ENCODE peak calls at places on chromosomes 7 and 10, in seven cellular contexts. O, E, F, U, A, V and C are unnamed samples.

GRCh38 chr10:5546891-5547683 is 22.3 kb downstream of the CALML3 start:
- DNase-seq in O (peak; percentile 73), E (peak; percentile 16), F (no peak), U (no peak), A (no peak), V (peak; percentile 57), C (peak; percentile 46)

GRCh38 chr7:32070406-32071360 is at the start of gene PDE1C:
- DNase-seq in O (no peak), E (no peak), F (no peak), U (peak; percentile 22), A (peak; percentile 63), V (no peak), C (no peak)

GRCh38 chr7:16466087-16466472 is 542 bp upstream of the SOSTDC1 start:
- DNase-seq in O (no peak), E (no peak), F (no peak), U (no peak), A (no peak), V (no peak), C (no peak)

GRCh38 chr7:7416031-7416968 is 119.4 kb downstream of the COL28A1 start:
- DNase-seq in O (no peak), E (peak; percentile 51), F (no peak), U (no peak), A (no peak), V (peak; percentile 92), C (peak; percentile 28)

GRCh38 chr7:5450549-5451327 is 27.1 kb upstream of the TNRC18 start:
- DNase-seq in O (peak; percentile 76), E (peak; percentile 52), F (no peak), U (peak; percentile 65), A (peak; percentile 72), V (peak; percentile 48), C (peak; percentile 53)

GRCh38 chr10:61140765-61141392 is 196.9 kb upstream of the RHOBTB1 start:
- DNase-seq in O (no peak), E (peak; percentile 83), F (no peak), U (peak; percentile 32), A (no peak), V (peak; percentile 80), C (peak; percentile 86)

GRCh38 chr7:29924006-29924405 is 65.6 kb downstream of the SCRN1 start:
- DNase-seq in O (no peak), E (no peak), F (no peak), U (no peak), A (no peak), V (no peak), C (no peak)

GRCh38 chr10:28810062-28810870 is 132.9 kb downstream of the BAMBI start:
- DNase-seq in O (no peak), E (no peak), F (no peak), U (no peak), A (peak; percentile 27), V (peak; percentile 50), C (peak; percentile 42)

GRCh38 chr10:46234431-46235060 is 52.3 kb upstream of the ANTXRL start:
- DNase-seq in O (no peak), E (no peak), F (no peak), U (peak; percentile 4), A (no peak), V (no peak), C (no peak)

GRCh38 chr7:137482466-137482865 is 138.9 kb upstream of the PTN start:
- DNase-seq in O (no peak), E (no peak), F (no peak), U (no peak), A (no peak), V (no peak), C (no peak)

GRCh38 chr7:43764039-43764789 is 5.7 kb downstream of the BLVRA start:
- DNase-seq in O (peak; percentile 91), E (peak; percentile 66), F (peak; percentile 19), U (peak; percentile 34), A (peak; percentile 25), V (peak; percentile 50), C (peak; percentile 68)

GRCh38 chr7:120456699-120457098 is 183.7 kb downstream of the KCND2 start:
- DNase-seq in O (no peak), E (no peak), F (no peak), U (no peak), A (no peak), V (no peak), C (no peak)

GRCh38 chr10:43863859-43864591 is 215.3 kb upstream of the ZNF32 start:
- DNase-seq in O (no peak), E (peak; percentile 88), F (no peak), U (no peak), A (no peak), V (peak; percentile 78), C (peak; percentile 79)

DNA sequence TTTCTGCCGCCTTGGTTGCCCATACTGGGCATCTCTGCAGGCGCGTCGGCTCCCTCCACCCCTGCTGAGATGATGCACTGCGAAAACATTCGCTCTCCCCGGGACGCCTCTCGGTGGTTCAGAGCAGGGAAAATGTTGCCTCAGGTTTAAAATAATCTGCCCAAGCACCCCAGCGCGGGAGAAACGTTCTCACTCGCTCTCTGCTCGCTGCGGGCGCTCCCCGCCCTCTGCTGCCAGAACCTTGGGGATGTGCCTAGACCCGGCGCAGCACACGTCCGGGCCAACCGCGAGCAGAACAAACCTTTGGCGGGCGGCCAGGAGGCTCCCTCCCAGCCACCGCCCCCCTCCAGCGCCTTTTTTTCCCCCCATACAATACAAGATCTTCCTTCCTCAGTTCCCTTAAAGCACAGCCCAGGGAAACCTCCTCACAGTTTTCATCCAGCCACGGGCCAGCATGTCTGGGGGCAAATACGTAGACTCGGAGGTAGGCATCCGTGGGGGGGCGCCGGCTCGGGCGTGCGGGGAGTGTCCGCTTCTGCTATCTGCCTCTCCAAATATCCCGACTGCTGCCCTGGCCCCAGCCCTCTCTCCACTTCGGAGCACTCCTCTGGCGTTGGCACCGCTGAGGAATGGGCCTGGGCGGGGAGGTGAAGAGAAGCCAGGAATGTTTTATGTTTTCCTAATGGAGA is at the start of gene CAV1:
- DNase-seq in O (peak; percentile 89), E (peak; percentile 95), F (peak; percentile 56), U (peak; percentile 84), A (peak; percentile 44), V (peak; percentile 90), C (peak; percentile 97)
- TF ChIP-seq CTCF in O (peak; percentile 25), E (peak; percentile 27), F (peak; percentile 27), U (peak; percentile 16), A (no peak), V (peak; percentile 20), C (peak; percentile 49)

GRCh38 chr10:98019784-98020183 is 10.6 kb downstream of the CRTAC1 start:
- DNase-seq in O (no peak), E (no peak), F (no peak), U (no peak), A (no peak), V (no peak), C (no peak)

GRCh38 chr10:98020784-98021183 is 9.6 kb downstream of the CRTAC1 start:
- DNase-seq in O (no peak), E (no peak), F (no peak), U (no peak), A (no peak), V (no peak), C (no peak)

GRCh38 chr10:98016781-98017475 is 13.5 kb downstream of the CRTAC1 start:
- DNase-seq in O (no peak), E (no peak), F (no peak), U (no peak), A (no peak), V (no peak), C (no peak)

GRCh38 chr10:98023024-98023423 is 7.4 kb downstream of the CRTAC1 start:
- DNase-seq in O (no peak), E (no peak), F (no peak), U (no peak), A (no peak), V (no peak), C (no peak)

GRCh38 chr10:98020254-98020653 is 10.2 kb downstream of the CRTAC1 start:
- DNase-seq in O (no peak), E (no peak), F (no peak), U (no peak), A (no peak), V (no peak), C (no peak)
- TF ChIP-seq CTCF in O (no peak), E (no peak), F (no peak), U (no peak), A (no peak), V (no peak), C (no peak)

DNA sequence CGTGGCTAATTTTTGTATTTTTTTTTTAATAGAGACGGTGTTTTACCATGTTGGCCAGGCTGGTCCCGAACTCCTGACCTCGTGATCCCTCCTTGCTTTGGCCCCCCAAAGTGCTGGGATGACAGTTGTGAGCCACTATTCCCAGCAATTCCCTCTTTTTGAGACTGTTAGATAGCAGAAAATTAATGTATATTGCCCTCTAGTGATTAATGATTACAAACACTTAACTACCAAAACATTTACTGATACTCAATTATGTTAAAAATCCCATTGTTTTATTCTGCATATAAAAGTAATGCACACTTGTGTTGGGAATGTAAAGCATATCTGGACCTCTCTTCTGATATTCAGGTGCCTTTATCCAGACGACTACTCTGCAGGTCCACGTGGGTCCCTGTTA is 41.2 kb upstream of the COBL start:
- DNase-seq in O (no peak), E (no peak), F (no peak), U (no peak), A (no peak), V (no peak), C (no peak)
- TF ChIP-seq CTCF in O (no peak), E (no peak), F (no peak), U (no peak), A (no peak), V (no peak), C (no peak)

DNA sequence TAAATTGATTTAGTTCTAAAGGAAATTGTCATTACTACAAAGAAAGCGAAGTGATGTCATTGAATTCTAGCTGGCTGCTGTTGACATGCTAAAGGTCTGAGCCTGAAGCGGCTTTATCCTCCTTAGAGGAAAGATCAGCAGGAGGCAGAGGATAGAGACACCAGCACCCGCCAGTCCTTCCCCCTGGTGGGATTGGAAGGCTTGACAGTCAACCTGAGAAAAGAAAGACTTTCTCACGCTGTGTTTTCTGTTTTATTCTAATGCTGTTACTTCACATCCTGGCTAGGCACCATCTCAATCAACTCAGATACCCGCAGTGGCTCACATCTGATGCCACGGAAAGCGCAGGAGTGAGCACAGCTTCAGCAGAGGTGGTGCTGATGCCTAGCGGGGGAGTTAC is 5.5 kb downstream of the HABP2 start:
- DNase-seq in O (no peak), E (no peak), F (no peak), U (no peak), A (peak; percentile 12), V (no peak), C (no peak)
- TF ChIP-seq CTCF in O (no peak), E (no peak), F (no peak), U (no peak), A (no peak), V (no peak), C (no peak)

GRCh38 chr7:103521917-103522316 is 75.9 kb upstream of the SLC26A5 start:
- DNase-seq in O (no peak), E (no peak), F (no peak), U (no peak), A (no peak), V (no peak), C (peak; percentile 2)

GRCh38 chr7:103528152-103528551 is 82.1 kb upstream of the SLC26A5 start:
- DNase-seq in O (no peak), E (no peak), F (no peak), U (no peak), A (no peak), V (no peak), C (peak; percentile 2)

GRCh38 chr7:103524042-103524907 is 78.3 kb upstream of the SLC26A5 start:
- DNase-seq in O (no peak), E (peak; percentile 52), F (no peak), U (no peak), A (no peak), V (peak; percentile 36), C (peak; percentile 75)
- TF ChIP-seq CTCF in O (peak; percentile 16), E (peak; percentile 31), F (peak; percentile 35), U (peak; percentile 22), A (peak; percentile 36), V (peak; percentile 37), C (peak; percentile 59)